ENCODE peak calls at places on chromosomes 12 and 14, in four cellular contexts. One of them, this sample, is unnamed.

GRCh38 chr12:55142896-55143870 is 17.0 kb downstream of the OR9K2 start:
- DNase-seq in COR-L47: peak; percentile 30
- DNase-seq in stimulated activated CD4-positive, alpha-beta T cell treated with anti-CD3 and anti-CD28 coated beads, Interleukin-1b, Interleukin-23, amount 100 ng/mL, for 24 hours: peak; percentile 14
- DNase-seq in M059J: peak; percentile 53
- DNase-seq in this sample: peak; percentile 28

GRCh38 chr14:21536395-21537087 is 10.4 kb upstream of the SALL2 start:
- DNase-seq in stimulated activated CD4-positive, alpha-beta T cell treated with anti-CD3 and anti-CD28 coated beads, Interleukin-1b, Interleukin-23, amount 100 ng/mL, for 24 hours: no peak
- DNase-seq in M059J: no peak
- DNase-seq in COR-L47: no peak
- DNase-seq in this sample: no peak

GRCh38 chr12:110582286-110583136 is 607 bp downstream of the PPTC7 start:
- DNase-seq in stimulated activated CD4-positive, alpha-beta T cell treated with anti-CD3 and anti-CD28 coated beads, Interleukin-1b, Interleukin-23, amount 100 ng/mL, for 24 hours: peak; percentile 70
- DNase-seq in COR-L47: peak; percentile 34
- DNase-seq in M059J: peak; percentile 63
- DNase-seq in this sample: peak; percentile 31

GRCh38 chr12:49019435-49020317 is 1.1 kb upstream of the PRKAG1 start:
- DNase-seq in COR-L47: peak; percentile 19
- DNase-seq in stimulated activated CD4-positive, alpha-beta T cell treated with anti-CD3 and anti-CD28 coated beads, Interleukin-1b, Interleukin-23, amount 100 ng/mL, for 24 hours: no peak
- DNase-seq in M059J: peak; percentile 33
- DNase-seq in this sample: peak; percentile 32

GRCh38 chr12:96720363-96720705 is 186.7 kb upstream of the NEDD1 start:
- DNase-seq in stimulated activated CD4-positive, alpha-beta T cell treated with anti-CD3 and anti-CD28 coated beads, Interleukin-1b, Interleukin-23, amount 100 ng/mL, for 24 hours: no peak
- DNase-seq in COR-L47: peak; percentile 54
- DNase-seq in M059J: peak; percentile 60
- DNase-seq in this sample: peak; percentile 7

GRCh38 chr12:1479645-1480044 is 114.7 kb downstream of the FBXL14 start:
- DNase-seq in COR-L47: no peak
- DNase-seq in stimulated activated CD4-positive, alpha-beta T cell treated with anti-CD3 and anti-CD28 coated beads, Interleukin-1b, Interleukin-23, amount 100 ng/mL, for 24 hours: no peak
- DNase-seq in M059J: no peak
- DNase-seq in this sample: no peak

GRCh38 chr12:121278450-121279375 is 17.8 kb downstream of the CAMKK2 start:
- DNase-seq in stimulated activated CD4-positive, alpha-beta T cell treated with anti-CD3 and anti-CD28 coated beads, Interleukin-1b, Interleukin-23, amount 100 ng/mL, for 24 hours: no peak
- DNase-seq in COR-L47: no peak
- DNase-seq in M059J: peak; percentile 51
- DNase-seq in this sample: no peak

GRCh38 chr12:56728139-56728861 is 3.2 kb upstream of the NACA start:
- DNase-seq in stimulated activated CD4-positive, alpha-beta T cell treated with anti-CD3 and anti-CD28 coated beads, Interleukin-1b, Interleukin-23, amount 100 ng/mL, for 24 hours: no peak
- DNase-seq in COR-L47: no peak
- DNase-seq in M059J: no peak
- DNase-seq in this sample: no peak

GRCh38 chr14:44945264-44945663 is 16.5 kb downstream of the KLHL28 start:
- DNase-seq in COR-L47: no peak
- DNase-seq in stimulated activated CD4-positive, alpha-beta T cell treated with anti-CD3 and anti-CD28 coated beads, Interleukin-1b, Interleukin-23, amount 100 ng/mL, for 24 hours: no peak
- DNase-seq in M059J: no peak
- DNase-seq in this sample: no peak

GRCh38 chr12:32944195-32944594 is 47.6 kb upstream of the PKP2 start:
- DNase-seq in stimulated activated CD4-positive, alpha-beta T cell treated with anti-CD3 and anti-CD28 coated beads, Interleukin-1b, Interleukin-23, amount 100 ng/mL, for 24 hours: no peak
- DNase-seq in COR-L47: no peak
- DNase-seq in M059J: peak; percentile 78
- DNase-seq in this sample: no peak

GRCh38 chr12:103956515-103957027 is 9.1 kb upstream of the TDG start:
- DNase-seq in stimulated activated CD4-positive, alpha-beta T cell treated with anti-CD3 and anti-CD28 coated beads, Interleukin-1b, Interleukin-23, amount 100 ng/mL, for 24 hours: peak; percentile 7
- DNase-seq in COR-L47: no peak
- DNase-seq in M059J: no peak
- DNase-seq in this sample: no peak

GRCh38 chr12:2082321-2082720 is 29.5 kb downstream of the CACNA1C start:
- DNase-seq in stimulated activated CD4-positive, alpha-beta T cell treated with anti-CD3 and anti-CD28 coated beads, Interleukin-1b, Interleukin-23, amount 100 ng/mL, for 24 hours: no peak
- DNase-seq in M059J: no peak
- DNase-seq in COR-L47: no peak
- DNase-seq in this sample: no peak

GRCh38 chr14:47044841-47045240 is 393.3 kb upstream of the RPL10L start:
- DNase-seq in COR-L47: peak; percentile 0
- DNase-seq in stimulated activated CD4-positive, alpha-beta T cell treated with anti-CD3 and anti-CD28 coated beads, Interleukin-1b, Interleukin-23, amount 100 ng/mL, for 24 hours: no peak
- DNase-seq in M059J: no peak
- DNase-seq in this sample: peak; percentile 10

GRCh38 chr14:54627718-54628345 is 60.9 kb downstream of the SAMD4A start:
- DNase-seq in COR-L47: no peak
- DNase-seq in M059J: peak; percentile 41
- DNase-seq in stimulated activated CD4-positive, alpha-beta T cell treated with anti-CD3 and anti-CD28 coated beads, Interleukin-1b, Interleukin-23, amount 100 ng/mL, for 24 hours: no peak
- DNase-seq in this sample: peak; percentile 51

GRCh38 chr12:62792526-62792925 is 142.4 kb downstream of the PPM1H start:
- DNase-seq in M059J: no peak
- DNase-seq in COR-L47: no peak
- DNase-seq in stimulated activated CD4-positive, alpha-beta T cell treated with anti-CD3 and anti-CD28 coated beads, Interleukin-1b, Interleukin-23, amount 100 ng/mL, for 24 hours: no peak
- DNase-seq in this sample: no peak

GRCh38 chr14:29906256-29906885 is 21.3 kb downstream of the PRKD1 start:
- DNase-seq in COR-L47: peak; percentile 13
- DNase-seq in M059J: peak; percentile 84
- DNase-seq in stimulated activated CD4-positive, alpha-beta T cell treated with anti-CD3 and anti-CD28 coated beads, Interleukin-1b, Interleukin-23, amount 100 ng/mL, for 24 hours: no peak
- DNase-seq in this sample: peak; percentile 55

GRCh38 chr14:94679106-94679819 is 67.1 kb downstream of the SERPINA3 start:
- DNase-seq in COR-L47: no peak
- DNase-seq in M059J: no peak
- DNase-seq in stimulated activated CD4-positive, alpha-beta T cell treated with anti-CD3 and anti-CD28 coated beads, Interleukin-1b, Interleukin-23, amount 100 ng/mL, for 24 hours: no peak
- DNase-seq in this sample: no peak

GRCh38 chr12:50589650-50590435 is 85.1 kb downstream of the DIP2B start:
- DNase-seq in M059J: peak; percentile 96
- DNase-seq in stimulated activated CD4-positive, alpha-beta T cell treated with anti-CD3 and anti-CD28 coated beads, Interleukin-1b, Interleukin-23, amount 100 ng/mL, for 24 hours: no peak
- DNase-seq in COR-L47: no peak
- DNase-seq in this sample: peak; percentile 95

GRCh38 chr12:91347686-91348085 is 165.1 kb upstream of the DCN start:
- DNase-seq in M059J: no peak
- DNase-seq in stimulated activated CD4-positive, alpha-beta T cell treated with anti-CD3 and anti-CD28 coated beads, Interleukin-1b, Interleukin-23, amount 100 ng/mL, for 24 hours: no peak
- DNase-seq in COR-L47: no peak
- DNase-seq in this sample: no peak

GRCh38 chr12:52050116-52050770 is 999 bp upstream of the NR4A1 start:
- DNase-seq in COR-L47: peak; percentile 34
- DNase-seq in M059J: no peak
- DNase-seq in stimulated activated CD4-positive, alpha-beta T cell treated with anti-CD3 and anti-CD28 coated beads, Interleukin-1b, Interleukin-23, amount 100 ng/mL, for 24 hours: no peak
- DNase-seq in this sample: no peak

GRCh38 chr12:71746983-71747611 is 7.6 kb upstream of the RAB21 start:
- DNase-seq in COR-L47: peak; percentile 50
- DNase-seq in M059J: peak; percentile 56
- DNase-seq in stimulated activated CD4-positive, alpha-beta T cell treated with anti-CD3 and anti-CD28 coated beads, Interleukin-1b, Interleukin-23, amount 100 ng/mL, for 24 hours: no peak
- DNase-seq in this sample: peak; percentile 60

GRCh38 chr14:100067971-100068959 is 3.0 kb downstream of the EVL start:
- DNase-seq in M059J: peak; percentile 5
- DNase-seq in COR-L47: no peak
- DNase-seq in stimulated activated CD4-positive, alpha-beta T cell treated with anti-CD3 and anti-CD28 coated beads, Interleukin-1b, Interleukin-23, amount 100 ng/mL, for 24 hours: peak; percentile 72
- DNase-seq in this sample: peak; percentile 70